ENCODE peak calls at places on chromosomes 13 and 19, in nine cellular contexts. Q is type B pancreatic cell; O is CD4-positive, alpha-beta T cell; M is glutamatergic neuron; B is tibial nerve; S is choroid plexus epithelial cell; D is epithelial cell of proximal tubule; V is AG09309; W is endothelial cell. J is an unnamed sample.
A peak's percentile ranks its signal among the peaks of the same experiment; 100 is the strongest.

GRCh38 chr19:55253842-55254624 is 4.8 kb downstream of the PPP6R1 start:
- DNase-seq in Q (no peak), O (peak; percentile 47), M (no peak), B (no peak), S (no peak), D (no peak), V (no peak), W (no peak), J (no peak)

GRCh38 chr13:42039457-42039945 is 8.9 kb upstream of the DGKH start:
- DNase-seq in Q (no peak), O (no peak), M (no peak), B (no peak), S (no peak), D (no peak), V (no peak), W (no peak), J (no peak)

GRCh38 chr13:110397445-110397844 is 90.4 kb downstream of the COL4A2 start:
- DNase-seq in Q (no peak), O (no peak), M (no peak), B (no peak), S (peak; percentile 91), D (no peak), V (no peak), W (no peak), J (no peak)

GRCh38 chr19:35117017-35117570 is 1.5 kb downstream of the FXYD3 start:
- DNase-seq in Q (no peak), O (no peak), M (peak; percentile 53), B (no peak), S (no peak), D (no peak), V (no peak), W (no peak), J (no peak)

GRCh38 chr13:28707629-28708427 is 10.9 kb downstream of the SLC46A3 start:
- DNase-seq in Q (no peak), O (no peak), M (no peak), B (no peak), S (peak; percentile 88), D (no peak), V (peak; percentile 73), W (no peak), J (peak; percentile 57)

GRCh38 chr13:30743319-30744055 is 8.1 kb downstream of the ALOX5AP start:
- DNase-seq in Q (no peak), O (no peak), M (no peak), B (no peak), S (peak; percentile 98), D (peak; percentile 98), V (peak; percentile 91), W (no peak), J (peak; percentile 86)

GRCh38 chr13:51721485-51721884 is 82.5 kb downstream of the DHRS12 start:
- DNase-seq in Q (no peak), O (no peak), M (no peak), B (no peak), S (no peak), D (no peak), V (no peak), W (no peak), J (no peak)

GRCh38 chr19:14116918-14117578 is 514 bp downstream of the PRKACA start:
- DNase-seq in Q (no peak), O (no peak), M (peak; percentile 37), B (no peak), S (no peak), D (no peak), V (no peak), W (no peak), J (no peak)

GRCh38 chr13:21453352-21454089 is 5.6 kb downstream of the ZDHHC20 start:
- DNase-seq in Q (no peak), O (no peak), M (no peak), B (no peak), S (peak; percentile 58), D (no peak), V (peak; percentile 56), W (no peak), J (peak; percentile 27)

GRCh38 chr19:49017041-49017665 is at the start of gene LHB:
- DNase-seq in Q (no peak), O (no peak), M (no peak), B (no peak), S (no peak), D (no peak), V (no peak), W (no peak), J (no peak)
- TF ChIP-seq CTCF in Q (no peak), O (no peak), M (no peak), B (no peak), S (no peak), D (no peak), V (no peak), W (no peak), J (no peak)

DNA sequence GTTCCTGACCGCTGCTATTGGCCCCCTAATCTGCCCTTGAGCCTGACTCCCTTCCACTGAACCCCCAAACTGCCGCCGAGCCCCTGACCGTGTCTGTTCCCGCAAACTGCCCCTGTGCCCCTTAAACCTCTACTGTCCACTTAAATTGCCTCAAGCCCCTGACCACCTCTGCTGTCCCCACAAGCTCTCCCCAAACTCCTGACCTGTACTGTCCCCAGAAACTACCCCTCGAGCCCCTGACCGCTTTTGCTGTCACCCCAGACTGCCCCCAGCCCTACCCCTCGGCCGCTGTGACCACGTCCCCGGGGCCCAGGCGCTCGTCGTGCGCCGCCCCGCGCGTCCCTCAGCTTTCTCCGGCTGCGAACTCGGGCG is 382 bp downstream of the ZNF77 start:
- DNase-seq in Q (no peak), O (no peak), M (no peak), B (no peak), S (no peak), D (no peak), V (no peak), W (no peak), J (no peak)
- TF ChIP-seq CTCF in Q (no peak), O (no peak), M (no peak), B (no peak), S (no peak), D (no peak), V (no peak), W (no peak), J (no peak)

DNA sequence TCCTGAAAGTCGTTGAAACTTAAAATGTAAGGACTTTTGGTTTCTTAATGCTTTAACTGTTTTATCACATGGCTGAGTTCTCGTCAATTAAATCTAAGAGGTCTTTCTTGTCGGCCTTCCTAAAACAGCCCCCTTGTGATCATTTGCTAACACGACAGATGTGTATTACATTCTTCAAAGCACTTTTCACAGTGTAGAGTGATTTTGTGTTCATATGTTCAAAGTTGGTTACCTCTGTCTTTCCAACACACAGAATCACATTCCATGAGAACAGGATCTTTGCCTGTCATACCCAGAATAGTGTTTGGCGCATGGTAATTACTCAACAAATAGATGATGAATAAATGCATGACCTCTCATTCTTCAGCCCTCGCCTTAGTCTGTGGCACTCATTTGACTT is 1.1 kb downstream of the GTF2F2 start:
- DNase-seq in Q (no peak), O (no peak), M (no peak), B (no peak), S (peak; percentile 62), D (peak; percentile 48), V (no peak), W (no peak), J (no peak)
- TF ChIP-seq CTCF in Q (peak; percentile 57), O (no peak), M (no peak), B (no peak), S (peak; percentile 33), D (peak; percentile 36), V (peak; percentile 33), W (peak; percentile 21), J (peak; percentile 13)

DNA sequence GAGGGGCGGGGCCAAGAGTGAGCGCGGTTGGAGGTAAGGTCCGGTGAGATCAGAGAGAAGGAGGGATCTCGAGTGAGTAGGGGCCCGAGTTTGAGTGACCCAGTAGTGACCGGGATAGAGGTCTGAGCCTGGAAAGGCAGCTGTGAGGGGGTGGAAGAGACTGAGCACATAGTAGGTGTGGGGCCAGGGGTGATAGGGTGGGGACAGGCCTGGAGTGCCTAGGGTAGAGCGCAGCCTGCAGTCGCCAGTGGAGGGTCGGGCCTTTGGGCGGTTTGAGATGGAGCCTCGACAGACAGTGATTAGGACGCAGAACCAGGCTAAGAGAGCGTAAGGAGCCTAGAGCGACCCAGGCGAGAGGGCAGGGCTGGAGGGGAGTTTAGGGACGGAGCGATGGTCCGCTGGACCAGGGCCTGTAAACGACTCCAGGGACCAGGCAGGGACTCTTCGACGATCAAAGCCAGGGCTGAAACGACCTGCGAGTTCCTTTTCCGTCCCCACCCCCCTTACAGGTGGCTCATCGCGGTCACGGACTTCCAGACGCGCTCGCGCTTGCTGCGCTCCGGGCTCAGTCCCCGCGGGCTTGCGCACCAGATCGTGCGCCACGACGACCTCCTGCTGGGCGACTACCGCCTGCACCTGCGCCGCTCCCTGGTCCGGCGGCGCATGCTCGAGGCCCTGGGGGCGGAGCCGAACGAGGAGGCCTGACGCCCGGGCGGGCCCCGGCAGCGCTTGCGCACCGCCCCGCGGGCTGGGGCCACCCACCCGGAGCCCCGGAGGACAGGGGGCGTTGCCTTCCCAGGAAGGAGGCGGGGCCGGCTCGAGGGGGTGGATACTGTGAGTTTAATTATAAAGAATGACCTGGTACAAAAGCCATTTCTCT is 9.4 kb downstream of the C19orf81 start:
- DNase-seq in Q (peak; percentile 87), O (no peak), M (peak; percentile 97), B (no peak), S (peak; percentile 24), D (no peak), V (no peak), W (peak; percentile 51), J (no peak)
- TF ChIP-seq CTCF in Q (no peak), O (no peak), M (no peak), B (no peak), S (no peak), D (no peak), V (no peak), W (no peak), J (no peak)

DNA sequence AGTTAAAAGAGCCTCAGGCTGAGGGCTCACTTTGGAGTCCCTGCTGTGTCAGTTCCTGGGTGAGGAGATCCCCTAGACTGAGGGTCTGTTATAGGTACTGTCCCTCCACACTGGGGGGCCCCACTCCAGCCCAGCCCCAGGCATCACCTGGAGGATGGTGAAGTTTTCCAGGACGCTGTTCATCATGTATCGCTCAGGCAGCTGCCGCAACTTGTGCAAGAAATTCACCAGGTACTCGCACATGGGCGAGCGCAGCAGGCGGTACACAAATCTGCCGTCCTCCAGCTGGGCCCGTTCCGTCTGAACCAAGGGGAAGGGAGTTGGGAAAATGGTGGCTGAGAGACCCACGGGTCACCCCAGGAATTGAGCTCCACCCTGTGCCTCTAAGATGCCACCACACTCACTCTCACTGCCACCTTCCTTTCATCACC is 7.1 kb downstream of the CD37 start:
- DNase-seq in Q (no peak), O (no peak), M (no peak), B (no peak), S (no peak), D (no peak), V (no peak), W (no peak), J (no peak)
- TF ChIP-seq CTCF in Q (no peak), O (no peak), M (no peak), B (no peak), S (no peak), D (no peak), V (no peak), W (no peak), J (no peak)

DNA sequence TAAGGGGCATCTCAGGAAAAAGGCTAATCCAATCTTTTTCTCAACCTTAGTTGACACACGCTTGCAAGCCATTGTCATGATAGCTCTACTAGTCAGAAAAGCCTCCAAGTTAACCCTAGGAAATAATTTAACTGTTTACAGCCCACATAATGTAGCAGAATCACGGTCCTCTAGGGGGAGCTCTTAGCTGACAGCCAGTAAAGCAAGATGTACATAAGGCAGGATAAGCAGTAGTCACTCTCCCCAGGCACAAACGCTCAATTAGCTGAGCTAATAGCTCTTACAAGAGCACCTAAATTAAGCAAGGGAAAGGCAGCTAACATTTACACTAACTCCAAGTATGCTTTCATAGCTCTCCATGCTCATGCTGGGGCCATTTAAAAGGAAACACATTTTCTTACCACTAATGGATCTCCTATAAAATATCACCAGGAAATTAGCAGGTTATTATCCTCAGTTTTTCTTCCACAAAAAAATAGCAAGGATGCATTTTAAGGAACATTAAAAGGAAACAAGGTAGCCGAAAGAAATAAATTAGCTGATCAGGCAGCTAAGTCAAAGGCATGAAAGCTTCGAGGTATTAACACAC is 33.7 kb upstream of the ZSCAN5A start:
- DNase-seq in Q (no peak), O (no peak), M (no peak), B (no peak), S (peak; percentile 25), D (no peak), V (no peak), W (no peak), J (no peak)
- TF ChIP-seq CTCF in Q (peak; percentile 47), O (peak; percentile 16), M (no peak), B (no peak), S (peak; percentile 50), D (peak; percentile 32), V (peak; percentile 46), W (peak; percentile 23), J (peak; percentile 26)

J was measured in AG09319.